ENCODE peak calls at places on chromosomes 7 and 10, in eight cellular contexts. T, Y, M, J, I, U, S and G are unnamed samples.

GRCh38 chr7:16644624-16644986 is 949 bp downstream of the ANKMY2 start:
- DNase-seq in T (peak), U (no peak), Y (peak), M (no peak), J (no peak), I (peak), S (peak), G (no peak)

GRCh38 chr10:31090894-31091607 is 59.4 kb upstream of the ZNF438 start:
- DNase-seq in S (no peak), U (no peak), M (no peak), T (no peak), I (no peak), Y (no peak), J (no peak), G (no peak)

GRCh38 chr7:134991469-134992339 is 5.4 kb downstream of the AGBL3 start:
- DNase-seq in U (no peak), S (no peak), J (no peak), M (no peak), Y (no peak), I (no peak), T (no peak), G (no peak)

GRCh38 chr7:98613601-98614425 is 3.3 kb upstream of the NPTX2 start:
- DNase-seq in M (no peak), I (no peak), Y (no peak), J (no peak), T (peak), U (peak), S (peak), G (no peak)

GRCh38 chr10:32851301-32851700 is 106.7 kb downstream of the ITGB1 start:
- DNase-seq in J (no peak), I (no peak), S (no peak), U (no peak), T (peak), M (no peak), Y (no peak), G (no peak)

GRCh38 chr7:16712916-16713315 is 40.6 kb upstream of the TSPAN13 start:
- DNase-seq in I (no peak), S (peak), Y (no peak), J (no peak), U (no peak), M (no peak), T (peak), G (no peak)

GRCh38 chr7:12493866-12494265 is 76.7 kb upstream of the SCIN start:
- DNase-seq in I (no peak), U (no peak), Y (no peak), S (no peak), M (no peak), J (no peak), T (peak), G (no peak)

GRCh38 chr7:47095906-47096305 is 486.0 kb downstream of the TNS3 start:
- DNase-seq in J (no peak), U (no peak), T (no peak), Y (no peak), M (no peak), I (no peak), S (no peak), G (no peak)

GRCh38 chr7:155198901-155199845 is 98.5 kb upstream of the INSIG1 start:
- DNase-seq in I (no peak), M (no peak), S (peak), J (peak), U (no peak), Y (peak), T (peak), G (no peak)